ENCODE peak calls at places on chromosomes 6 and 20, in four cellular contexts. R, S, K and I are unnamed samples.

GRCh38 chr6:36126553-36127458 is 3.5 kb upstream of the MAPK13 start:
- DNase-seq in K (no peak), S (no peak), R (no peak), I (no peak)

GRCh38 chr6:36912583-36912982 is 26.8 kb downstream of the C6orf89 start:
- DNase-seq in R (no peak), S (peak; percentile 14), K (peak; percentile 35), I (no peak)

GRCh38 chr6:21327326-21328140 is 266.0 kb upstream of the SOX4 start:
- DNase-seq in K (no peak), S (no peak), R (peak; percentile 39), I (no peak)

GRCh38 chr6:87341158-87341557 is 3.5 kb upstream of the C6orf163 start:
- DNase-seq in K (no peak), R (no peak), S (no peak), I (no peak)

GRCh38 chr20:38498909-38499308 is 26.3 kb downstream of the RALGAPB start:
- DNase-seq in R (no peak), K (no peak), S (no peak), I (no peak)

GRCh38 chr6:2004888-2005287 is 240.5 kb downstream of the GMDS start:
- DNase-seq in R (no peak), S (no peak), K (no peak), I (no peak)

GRCh38 chr6:73538116-73538779 is 17.4 kb upstream of the EEF1A1 start:
- DNase-seq in K (no peak), R (no peak), S (no peak), I (no peak)

GRCh38 chr20:44683263-44684046 is 31.7 kb upstream of the CCN5 start:
- DNase-seq in S (peak; percentile 56), R (peak; percentile 79), K (no peak), I (peak; percentile 48)

GRCh38 chr6:137491478-137491877 is 2.7 kb downstream of the OLIG3 start:
- DNase-seq in S (no peak), K (no peak), R (peak; percentile 14), I (no peak)

GRCh38 chr6:163296835-163297519 is 117.5 kb upstream of the QKI start:
- DNase-seq in S (no peak), R (no peak), K (no peak), I (no peak)

GRCh38 chr6:7389162-7389450 is 436 bp downstream of the CAGE1 start:
- DNase-seq in S (no peak), K (no peak), R (no peak), I (no peak)

GRCh38 chr20:57440678-57441509 is 49.7 kb downstream of the RBM38 start:
- DNase-seq in K (no peak), R (peak; percentile 65), S (peak; percentile 58), I (peak; percentile 87)

GRCh38 chr20:17825949-17826843 is 126.4 kb downstream of the BANF2 start:
- DNase-seq in S (no peak), K (no peak), R (no peak), I (no peak)

GRCh38 chr6:157887892-157888291 is 64.8 kb downstream of the SNX9 start:
- DNase-seq in S (no peak), R (no peak), K (no peak), I (no peak)

GRCh38 chr20:17327185-17327780 is 100.4 kb downstream of the PCSK2 start:
- DNase-seq in K (no peak), S (no peak), R (peak; percentile 22), I (peak; percentile 21)

GRCh38 chr6:44561062-44561591 is 173.6 kb downstream of the CDC5L start:
- DNase-seq in S (no peak), K (no peak), R (no peak), I (no peak)
- H3K4me3 ChIP-seq in S (no peak overlapping the region), K (no peak overlapping the region), R (no peak overlapping the region), I (no peak overlapping the region)

GRCh38 chr6:32971245-32971580 is 2.8 kb downstream of the BRD2 start:
- DNase-seq in S (no peak), R (no peak), K (no peak), I (no peak)

GRCh38 chr6:32968093-32968769 is at the start of gene BRD2:
- DNase-seq in S (peak; percentile 97), R (peak; percentile 98), K (peak; percentile 83), I (peak; percentile 97)

GRCh38 chr6:32968770-32969684 is 633 bp downstream of the BRD2 start:
- DNase-seq in K (peak; percentile 60), R (peak; percentile 93), S (peak; percentile 80), I (peak; percentile 78)

GRCh38 chr6:32970413-32971244 is 2.2 kb downstream of the BRD2 start:
- DNase-seq in K (no peak), S (peak; percentile 90), R (peak; percentile 90), I (peak; percentile 93)

DNA sequence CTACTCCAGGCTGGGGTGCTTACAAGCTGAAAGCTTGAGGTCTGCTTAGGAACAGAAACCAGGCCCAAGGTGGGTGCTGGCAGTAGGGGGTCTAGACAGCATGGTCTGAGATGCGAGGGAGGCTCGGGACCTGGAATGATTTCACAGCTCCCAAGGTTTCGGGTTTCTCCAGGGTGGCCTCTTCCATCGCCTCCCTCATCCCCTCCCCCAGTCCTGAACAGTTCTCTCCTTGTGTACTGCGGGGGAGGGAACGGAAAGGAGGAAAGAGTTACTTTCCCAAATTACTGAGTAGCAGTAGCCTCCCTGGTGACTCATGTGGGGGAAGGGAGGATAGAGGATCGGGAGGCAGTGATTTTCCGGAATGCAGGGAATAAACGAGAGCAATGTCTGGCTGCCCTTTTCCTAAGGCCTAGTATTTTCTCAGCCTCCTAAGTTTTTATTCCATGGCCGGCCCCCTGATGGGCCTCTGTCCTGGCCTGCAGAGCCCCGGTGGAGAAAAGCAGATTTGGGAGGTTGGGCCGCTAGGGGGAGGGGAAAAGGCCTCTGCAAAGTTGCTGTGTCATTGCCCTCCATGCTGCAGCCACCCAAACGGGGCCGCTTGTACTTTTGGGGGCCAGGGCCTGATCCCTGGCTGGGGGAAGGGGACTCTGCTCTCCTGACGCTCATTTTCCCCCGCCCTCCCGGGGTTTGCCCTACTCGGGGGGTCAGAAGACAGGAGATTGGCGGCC is 1.5 kb downstream of the BRD2 start:
- DNase-seq in K (no peak), R (peak; percentile 92), S (peak; percentile 77), I (peak; percentile 83)
- TF ChIP-seq CTCF in K (peak; percentile 22), R (peak; percentile 60), S (peak; percentile 90), I (peak; percentile 23)

DNA sequence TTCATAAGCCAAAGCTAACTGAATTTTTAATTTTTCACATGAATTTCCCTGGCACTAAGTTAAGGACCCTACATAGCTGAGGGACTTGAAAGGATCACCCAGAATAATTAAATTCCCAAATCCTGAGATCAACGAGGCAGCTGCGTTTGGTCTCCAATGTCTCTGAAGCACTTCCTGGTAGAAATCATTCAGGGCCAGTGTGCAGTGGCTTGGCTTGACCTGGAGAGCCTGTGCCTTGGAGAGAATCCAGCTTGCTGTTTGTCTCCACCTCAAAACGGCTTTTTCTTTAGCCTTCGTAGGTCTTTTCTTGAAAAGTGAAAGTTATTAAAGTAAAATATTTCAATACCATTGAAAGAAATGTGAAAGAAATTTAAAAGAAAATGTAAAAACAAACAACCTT is 92.4 kb downstream of the SMOC2 start:
- DNase-seq in K (no peak), S (no peak), R (no peak), I (no peak)
- H3K4me3 ChIP-seq in K (no peak overlapping the region), S (no peak overlapping the region), R (no peak overlapping the region), I (no peak overlapping the region)

GRCh38 chr6:34593741-34594140 is 37.6 kb upstream of the SPDEF start:
- DNase-seq in R (no peak), S (no peak), K (no peak), I (no peak)
- TF ChIP-seq CTCF in R (no peak), S (no peak), K (no peak), I (no peak)

GRCh38 chr6:159679091-159680077 is 13.7 kb downstream of the SOD2 start:
- DNase-seq in S (no peak), R (no peak), K (no peak), I (no peak)

GRCh38 chr6:159683722-159684304 is 9.2 kb downstream of the SOD2 start:
- DNase-seq in R (no peak), K (no peak), S (no peak), I (no peak)

GRCh38 chr6:159680104-159680503 is 12.9 kb downstream of the SOD2 start:
- DNase-seq in R (no peak), K (no peak), S (no peak), I (no peak)

GRCh38 chr6:159682265-159682664 is 10.8 kb downstream of the SOD2 start:
- DNase-seq in K (peak; percentile 91), R (no peak), S (no peak), I (no peak)

GRCh38 chr6:159681104-159681503 is 11.9 kb downstream of the SOD2 start:
- DNase-seq in R (no peak), K (no peak), S (no peak), I (no peak)
- H3K4me3 ChIP-seq in R (no peak overlapping the region), K (no peak overlapping the region), S (no peak overlapping the region), I (no peak overlapping the region)

GRCh38 chr6:154683756-154684523 is 49.3 kb upstream of the SCAF8 start:
- DNase-seq in S (no peak), K (no peak), R (no peak), I (no peak)

GRCh38 chr6:154686162-154686561 is 47.1 kb upstream of the SCAF8 start:
- DNase-seq in K (no peak), R (no peak), S (no peak), I (no peak)

GRCh38 chr6:154690857-154691256 is 42.4 kb upstream of the SCAF8 start:
- DNase-seq in S (no peak), K (no peak), R (no peak), I (no peak)

DNA sequence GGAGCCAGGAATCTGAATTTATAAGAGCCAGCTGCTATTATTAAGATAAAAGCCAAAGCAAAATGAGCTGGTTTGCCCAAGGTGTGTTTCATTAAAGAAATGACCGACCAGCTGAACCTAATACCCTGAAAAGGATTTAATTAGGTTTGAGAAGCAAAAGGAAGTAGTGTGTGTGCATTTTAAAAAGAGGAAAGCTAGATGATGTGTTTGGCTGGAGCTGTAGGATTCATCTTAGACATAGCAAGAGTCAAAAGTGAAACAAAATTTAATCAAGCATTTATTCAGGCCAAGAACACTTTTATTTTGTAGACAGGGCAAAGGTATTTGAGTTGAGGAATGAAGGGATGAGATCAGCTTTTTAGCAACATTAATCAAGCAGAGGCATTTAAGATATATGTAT is 43.6 kb upstream of the SCAF8 start:
- DNase-seq in R (no peak), S (no peak), K (no peak), I (no peak)
- TF ChIP-seq CTCF in R (no peak), S (no peak), K (no peak), I (no peak)

DNA sequence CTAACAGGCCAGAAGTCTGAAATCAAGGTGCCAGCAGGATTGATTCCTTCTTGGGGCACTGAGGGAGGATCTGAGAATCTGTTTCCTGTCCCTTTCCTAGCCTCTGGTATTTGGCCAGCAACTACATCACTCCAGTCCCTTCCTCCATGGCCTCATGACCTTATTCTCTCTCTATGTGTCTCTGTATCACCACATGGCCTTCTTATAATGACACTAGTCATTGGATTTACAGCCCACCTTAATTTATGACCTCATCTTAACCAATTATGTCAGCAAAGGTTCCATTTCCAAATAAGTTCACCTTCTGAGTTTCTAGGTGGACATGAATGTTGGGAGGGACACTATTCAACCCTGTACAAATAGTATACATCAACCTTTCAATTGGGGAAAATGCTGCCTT is 29.3 kb downstream of the SCML4 start:
- DNase-seq in R (no peak), K (no peak), S (no peak), I (no peak)
- H3K4me3 ChIP-seq in R (no peak overlapping the region), K (no peak overlapping the region), S (no peak overlapping the region), I (no peak overlapping the region)

DNA sequence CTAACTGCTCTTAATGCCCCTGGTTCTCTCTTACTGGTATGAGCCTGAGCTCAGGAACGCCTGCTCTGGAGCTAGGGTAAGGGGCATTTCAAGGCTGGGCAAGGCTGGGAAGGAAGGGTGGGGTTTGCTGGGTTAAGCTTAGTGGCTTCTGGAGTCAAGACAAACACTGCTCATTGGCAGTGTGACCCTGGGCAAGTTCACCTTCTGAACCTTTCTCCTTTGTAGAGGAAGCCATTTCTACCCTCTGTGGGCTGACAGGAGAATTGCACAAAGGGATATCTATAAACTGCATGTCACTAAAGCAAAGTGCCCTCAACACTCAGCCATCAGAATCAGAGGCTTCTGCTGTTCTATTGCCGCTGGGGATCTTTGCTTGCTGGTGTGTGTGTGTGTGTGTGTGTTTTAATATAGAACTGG is 20.3 kb upstream of the LRRN4 start:
- DNase-seq in K (no peak), S (no peak), R (peak; percentile 18), I (peak; percentile 30)
- TF ChIP-seq CTCF in K (peak; percentile 26), S (no peak), R (peak; percentile 43), I (peak; percentile 69)